ENCODE peak calls at places on chromosomes 12 and 14, in seven cellular contexts. One of them, this sample, is unnamed.

GRCh38 chr12:30792648-30793499 is 38.1 kb upstream of the CAPRIN2 start:
- DNase-seq in substantia nigra: no peak
- DNase-seq in amniotic stem cell: no peak
- DNase-seq in upper lobe of right lung: no peak
- DNase-seq in NCI-H2081 treated with DMSO at 0.1 percent for 48 hours: no peak
- DNase-seq in NCI-H1092 treated with DMSO at 0.1 percent for 48 hours: no peak
- DNase-seq in astrocyte of the cerebellum: no peak
- DNase-seq in this sample: no peak

GRCh38 chr12:132095520-132096409 is 48.4 kb downstream of the DDX51 start:
- DNase-seq in upper lobe of right lung: no peak
- DNase-seq in amniotic stem cell: no peak
- DNase-seq in substantia nigra: no peak
- DNase-seq in NCI-H1092 treated with DMSO at 0.1 percent for 48 hours: no peak
- DNase-seq in astrocyte of the cerebellum: no peak
- DNase-seq in NCI-H2081 treated with DMSO at 0.1 percent for 48 hours: no peak
- DNase-seq in this sample: no peak

GRCh38 chr12:34398366-34398705 is 376.0 kb downstream of the ALG10 start:
- DNase-seq in NCI-H1092 treated with DMSO at 0.1 percent for 48 hours: no peak
- DNase-seq in upper lobe of right lung: peak
- DNase-seq in astrocyte of the cerebellum: no peak
- DNase-seq in substantia nigra: no peak
- DNase-seq in amniotic stem cell: no peak
- DNase-seq in NCI-H2081 treated with DMSO at 0.1 percent for 48 hours: no peak
- DNase-seq in this sample: no peak

GRCh38 chr12:131129839-131130238 is 176.1 kb downstream of the ADGRD1 start:
- DNase-seq in substantia nigra: no peak
- DNase-seq in astrocyte of the cerebellum: no peak
- DNase-seq in amniotic stem cell: no peak
- DNase-seq in NCI-H2081 treated with DMSO at 0.1 percent for 48 hours: no peak
- DNase-seq in upper lobe of right lung: peak
- DNase-seq in NCI-H1092 treated with DMSO at 0.1 percent for 48 hours: no peak
- DNase-seq in this sample: no peak

GRCh38 chr14:60981626-60982455 is 796 bp downstream of the SLC38A6 start:
- DNase-seq in NCI-H1092 treated with DMSO at 0.1 percent for 48 hours: no peak
- DNase-seq in astrocyte of the cerebellum: no peak
- DNase-seq in upper lobe of right lung: no peak
- DNase-seq in substantia nigra: no peak
- DNase-seq in amniotic stem cell: no peak
- DNase-seq in NCI-H2081 treated with DMSO at 0.1 percent for 48 hours: no peak
- DNase-seq in this sample: peak

GRCh38 chr12:6980075-6980474 is 9.4 kb downstream of the EMG1 start:
- DNase-seq in astrocyte of the cerebellum: no peak
- DNase-seq in substantia nigra: no peak
- DNase-seq in NCI-H2081 treated with DMSO at 0.1 percent for 48 hours: no peak
- DNase-seq in upper lobe of right lung: no peak
- DNase-seq in amniotic stem cell: no peak
- DNase-seq in NCI-H1092 treated with DMSO at 0.1 percent for 48 hours: no peak
- DNase-seq in this sample: no peak

GRCh38 chr14:55720796-55721195 is 140.8 kb downstream of the KTN1 start:
- DNase-seq in NCI-H2081 treated with DMSO at 0.1 percent for 48 hours: no peak
- DNase-seq in upper lobe of right lung: no peak
- DNase-seq in amniotic stem cell: no peak
- DNase-seq in substantia nigra: no peak
- DNase-seq in astrocyte of the cerebellum: no peak
- DNase-seq in NCI-H1092 treated with DMSO at 0.1 percent for 48 hours: no peak
- DNase-seq in this sample: no peak

GRCh38 chr12:23756416-23756815 is 193.1 kb downstream of the SOX5 start:
- DNase-seq in NCI-H1092 treated with DMSO at 0.1 percent for 48 hours: peak
- DNase-seq in substantia nigra: no peak
- DNase-seq in amniotic stem cell: no peak
- DNase-seq in astrocyte of the cerebellum: no peak
- DNase-seq in upper lobe of right lung: no peak
- DNase-seq in NCI-H2081 treated with DMSO at 0.1 percent for 48 hours: no peak
- DNase-seq in this sample: peak

GRCh38 chr12:62006076-62006732 is 254.0 kb upstream of the USP15 start:
- DNase-seq in astrocyte of the cerebellum: peak
- DNase-seq in NCI-H1092 treated with DMSO at 0.1 percent for 48 hours: peak
- DNase-seq in amniotic stem cell: no peak
- DNase-seq in NCI-H2081 treated with DMSO at 0.1 percent for 48 hours: no peak
- DNase-seq in substantia nigra: no peak
- DNase-seq in upper lobe of right lung: no peak
- DNase-seq in this sample: peak

GRCh38 chr14:60721331-60722162 is 2.6 kb downstream of the SIX4 start:
- DNase-seq in astrocyte of the cerebellum: no peak
- DNase-seq in substantia nigra: no peak
- DNase-seq in NCI-H1092 treated with DMSO at 0.1 percent for 48 hours: no peak
- DNase-seq in upper lobe of right lung: peak
- DNase-seq in NCI-H2081 treated with DMSO at 0.1 percent for 48 hours: no peak
- DNase-seq in amniotic stem cell: peak
- DNase-seq in this sample: no peak

GRCh38 chr14:75278422-75279152 is at the start of gene FOS:
- DNase-seq in astrocyte of the cerebellum: peak
- DNase-seq in upper lobe of right lung: peak
- DNase-seq in amniotic stem cell: peak
- DNase-seq in NCI-H1092 treated with DMSO at 0.1 percent for 48 hours: peak
- DNase-seq in substantia nigra: peak
- DNase-seq in NCI-H2081 treated with DMSO at 0.1 percent for 48 hours: peak
- DNase-seq in this sample: peak

GRCh38 chr14:72941286-72941985 is 15.2 kb downstream of the DCAF4 start:
- DNase-seq in substantia nigra: peak
- DNase-seq in astrocyte of the cerebellum: no peak
- DNase-seq in NCI-H1092 treated with DMSO at 0.1 percent for 48 hours: no peak
- DNase-seq in amniotic stem cell: no peak
- DNase-seq in upper lobe of right lung: no peak
- DNase-seq in NCI-H2081 treated with DMSO at 0.1 percent for 48 hours: no peak
- DNase-seq in this sample: no peak

GRCh38 chr12:61860439-61860838 is 399.8 kb upstream of the USP15 start:
- DNase-seq in upper lobe of right lung: no peak
- DNase-seq in NCI-H2081 treated with DMSO at 0.1 percent for 48 hours: no peak
- DNase-seq in substantia nigra: no peak
- DNase-seq in amniotic stem cell: no peak
- DNase-seq in NCI-H1092 treated with DMSO at 0.1 percent for 48 hours: no peak
- DNase-seq in astrocyte of the cerebellum: no peak
- DNase-seq in this sample: no peak

GRCh38 chr14:25041898-25042297 is 8.0 kb downstream of the STXBP6 start:
- DNase-seq in upper lobe of right lung: no peak
- DNase-seq in astrocyte of the cerebellum: no peak
- DNase-seq in amniotic stem cell: no peak
- DNase-seq in NCI-H2081 treated with DMSO at 0.1 percent for 48 hours: peak
- DNase-seq in NCI-H1092 treated with DMSO at 0.1 percent for 48 hours: peak
- DNase-seq in substantia nigra: no peak
- DNase-seq in this sample: peak

GRCh38 chr12:28057856-28058615 is 85.5 kb upstream of the PTHLH start:
- DNase-seq in astrocyte of the cerebellum: peak
- DNase-seq in upper lobe of right lung: no peak
- DNase-seq in amniotic stem cell: no peak
- DNase-seq in substantia nigra: no peak
- DNase-seq in NCI-H2081 treated with DMSO at 0.1 percent for 48 hours: no peak
- DNase-seq in NCI-H1092 treated with DMSO at 0.1 percent for 48 hours: no peak
- DNase-seq in this sample: no peak

GRCh38 chr12:94386422-94386821 is 73.2 kb downstream of the CEP83 start:
- DNase-seq in amniotic stem cell: no peak
- DNase-seq in NCI-H1092 treated with DMSO at 0.1 percent for 48 hours: no peak
- DNase-seq in upper lobe of right lung: no peak
- DNase-seq in substantia nigra: no peak
- DNase-seq in NCI-H2081 treated with DMSO at 0.1 percent for 48 hours: no peak
- DNase-seq in astrocyte of the cerebellum: no peak
- DNase-seq in this sample: no peak

GRCh38 chr14:60183724-60184596 is 18.8 kb upstream of the DHRS7 start:
- DNase-seq in upper lobe of right lung: no peak
- DNase-seq in amniotic stem cell: peak
- DNase-seq in NCI-H1092 treated with DMSO at 0.1 percent for 48 hours: peak
- DNase-seq in substantia nigra: no peak
- DNase-seq in NCI-H2081 treated with DMSO at 0.1 percent for 48 hours: peak
- DNase-seq in astrocyte of the cerebellum: peak
- DNase-seq in this sample: peak

GRCh38 chr12:23503544-23503943 is 445.9 kb downstream of the SOX5 start:
- DNase-seq in NCI-H2081 treated with DMSO at 0.1 percent for 48 hours: no peak
- DNase-seq in astrocyte of the cerebellum: no peak
- DNase-seq in NCI-H1092 treated with DMSO at 0.1 percent for 48 hours: no peak
- DNase-seq in amniotic stem cell: no peak
- DNase-seq in substantia nigra: no peak
- DNase-seq in upper lobe of right lung: no peak
- DNase-seq in this sample: no peak

GRCh38 chr12:63440063-63440462 is 228.2 kb downstream of the DPY19L2 start:
- DNase-seq in upper lobe of right lung: no peak
- DNase-seq in NCI-H2081 treated with DMSO at 0.1 percent for 48 hours: no peak
- DNase-seq in astrocyte of the cerebellum: no peak
- DNase-seq in substantia nigra: no peak
- DNase-seq in NCI-H1092 treated with DMSO at 0.1 percent for 48 hours: no peak
- DNase-seq in amniotic stem cell: no peak
- DNase-seq in this sample: no peak

GRCh38 chr14:54908230-54908629 is 5.6 kb upstream of the GCH1 start:
- DNase-seq in amniotic stem cell: no peak
- DNase-seq in NCI-H2081 treated with DMSO at 0.1 percent for 48 hours: no peak
- DNase-seq in upper lobe of right lung: no peak
- DNase-seq in substantia nigra: no peak
- DNase-seq in NCI-H1092 treated with DMSO at 0.1 percent for 48 hours: no peak
- DNase-seq in astrocyte of the cerebellum: no peak
- DNase-seq in this sample: no peak

GRCh38 chr14:49405291-49405690 is 180.9 kb downstream of the RPS29 start:
- DNase-seq in astrocyte of the cerebellum: peak
- DNase-seq in substantia nigra: no peak
- DNase-seq in NCI-H1092 treated with DMSO at 0.1 percent for 48 hours: no peak
- DNase-seq in NCI-H2081 treated with DMSO at 0.1 percent for 48 hours: no peak
- DNase-seq in upper lobe of right lung: no peak
- DNase-seq in amniotic stem cell: no peak
- DNase-seq in this sample: no peak

GRCh38 chr14:79645753-79646362 is 565.4 kb downstream of the DIO2 start:
- DNase-seq in amniotic stem cell: no peak
- DNase-seq in NCI-H1092 treated with DMSO at 0.1 percent for 48 hours: no peak
- DNase-seq in astrocyte of the cerebellum: no peak
- DNase-seq in NCI-H2081 treated with DMSO at 0.1 percent for 48 hours: no peak
- DNase-seq in upper lobe of right lung: no peak
- DNase-seq in substantia nigra: no peak
- DNase-seq in this sample: no peak

GRCh38 chr12:54479421-54479820 is 6.0 kb upstream of the GTSF1 start:
- DNase-seq in NCI-H1092 treated with DMSO at 0.1 percent for 48 hours: no peak
- DNase-seq in NCI-H2081 treated with DMSO at 0.1 percent for 48 hours: no peak
- DNase-seq in upper lobe of right lung: no peak
- DNase-seq in amniotic stem cell: peak
- DNase-seq in astrocyte of the cerebellum: peak
- DNase-seq in substantia nigra: no peak
- DNase-seq in this sample: no peak

GRCh38 chr12:112599871-112600270 is 181.1 kb downstream of the PTPN11 start:
- DNase-seq in NCI-H2081 treated with DMSO at 0.1 percent for 48 hours: no peak
- DNase-seq in NCI-H1092 treated with DMSO at 0.1 percent for 48 hours: no peak
- DNase-seq in substantia nigra: no peak
- DNase-seq in upper lobe of right lung: no peak
- DNase-seq in astrocyte of the cerebellum: no peak
- DNase-seq in amniotic stem cell: no peak
- DNase-seq in this sample: no peak

GRCh38 chr12:31558521-31558920 is 32.4 kb downstream of the DENND5B start:
- DNase-seq in NCI-H1092 treated with DMSO at 0.1 percent for 48 hours: no peak
- DNase-seq in upper lobe of right lung: no peak
- DNase-seq in amniotic stem cell: no peak
- DNase-seq in substantia nigra: no peak
- DNase-seq in NCI-H2081 treated with DMSO at 0.1 percent for 48 hours: no peak
- DNase-seq in astrocyte of the cerebellum: no peak
- DNase-seq in this sample: no peak